ENCODE peak calls at places on chromosome 12, in nine cellular contexts. N, K, S, P, C, E, M, G and L are unnamed samples. For H3K4me1 and H3K36me3, the result is how much of the 10 kb centered on the place peaks cover.

GRCh38 chr12:52434760-52435530 is 774 bp upstream of the KRT75 start:
- DNase-seq in G (peak), M (no peak), P (no peak), N (no peak), K (no peak), S (no peak), C (no peak), E (peak), L (no peak)

GRCh38 chr12:112350593-112351592 is 31.3 kb downstream of the HECTD4 start:
- DNase-seq in C (no peak), N (no peak), S (peak), E (no peak), M (no peak), G (peak), P (no peak), K (no peak), L (no peak)

GRCh38 chr12:19527876-19528275 is 88.6 kb downstream of the AEBP2 start:
- DNase-seq in M (no peak), E (no peak), P (no peak), C (no peak), N (no peak), S (no peak), K (no peak), G (no peak), L (no peak)

GRCh38 chr12:41932470-41932991 is 212.1 kb downstream of the GXYLT1 start:
- DNase-seq in P (peak), C (peak), M (peak), N (peak), K (no peak), S (peak), E (peak), G (peak), L (no peak)

GRCh38 chr12:12714276-12715001 is 2.7 kb upstream of the CDKN1B start:
- DNase-seq in G (peak), E (peak), K (peak), M (peak), C (no peak), P (no peak), N (no peak), S (peak), L (peak)

GRCh38 chr12:21475552-21475951 is 25.9 kb downstream of the RECQL start:
- DNase-seq in P (no peak), K (no peak), C (no peak), S (no peak), G (no peak), M (peak), N (no peak), E (no peak), L (no peak)

GRCh38 chr12:63919758-63920157 is 75.3 kb downstream of the SRGAP1 start:
- DNase-seq in N (no peak), P (no peak), S (no peak), E (no peak), M (no peak), G (no peak), K (no peak), C (no peak), L (no peak)

GRCh38 chr12:4421590-4422031 is 24.0 kb downstream of the FGF6 start:
- DNase-seq in E (peak), P (no peak), G (peak), K (no peak), N (peak), S (peak), M (no peak), C (no peak), L (peak)

GRCh38 chr12:130281157-130281799 is 56.4 kb upstream of the PIWIL1 start:
- DNase-seq in N (no peak), E (peak), G (no peak), C (no peak), K (no peak), M (peak), S (peak), P (peak), L (peak)

GRCh38 chr12:91729543-91729942 is 416.1 kb downstream of the BTG1 start:
- DNase-seq in E (no peak), N (no peak), G (no peak), S (no peak), C (no peak), P (no peak), M (no peak), K (no peak), L (no peak)

GRCh38 chr12:46553911-46554310 is 181.3 kb upstream of the SLC38A2 start:
- DNase-seq in N (no peak), S (no peak), G (peak), P (no peak), C (no peak), E (no peak), M (no peak), K (no peak), L (no peak)

GRCh38 chr12:52224154-52224553 is 8.9 kb upstream of the KRT7 start:
- DNase-seq in C (no peak), S (no peak), G (no peak), E (no peak), K (no peak), N (no peak), M (no peak), P (no peak), L (no peak)

GRCh38 chr12:132270969-132271754 is 58.2 kb downstream of the GALNT9 start:
- DNase-seq in E (no peak), M (no peak), P (peak), N (no peak), G (no peak), S (no peak), C (no peak), K (no peak), L (no peak)

GRCh38 chr12:67457799-67458680 is 188.9 kb downstream of the CAND1 start:
- DNase-seq in P (no peak), M (no peak), S (no peak), K (no peak), E (no peak), G (no peak), C (no peak), N (peak), L (no peak)

GRCh38 chr12:54611715-54612116 is 23.0 kb downstream of the LACRT start:
- DNase-seq in K (no peak), S (no peak), C (no peak), N (no peak), M (no peak), E (peak), P (no peak), G (no peak), L (no peak)

GRCh38 chr12:39122562-39123204 is 217.3 kb upstream of the CPNE8 start:
- DNase-seq in G (no peak), C (no peak), K (no peak), M (no peak), N (no peak), S (no peak), P (no peak), E (peak), L (no peak)

GRCh38 chr12:80157640-80158039 is 58.3 kb downstream of the OTOGL start:
- DNase-seq in S (no peak), P (no peak), E (no peak), K (no peak), G (peak), N (no peak), C (no peak), M (no peak), L (no peak)

GRCh38 chr12:72110814-72111615 is 161.2 kb upstream of the TRHDE start:
- DNase-seq in K (no peak), P (no peak), N (no peak), S (no peak), M (no peak), E (no peak), C (no peak), G (no peak), L (no peak)

GRCh38 chr12:65327207-65328076 is 49.0 kb downstream of the MSRB3 start:
- DNase-seq in M (no peak), S (no peak), N (peak), C (no peak), E (no peak), P (no peak), K (no peak), G (peak), L (no peak)

GRCh38 chr12:117098361-117099217 is 627 bp downstream of the TESC start:
- DNase-seq in C (no peak), S (no peak), E (peak), K (no peak), P (peak), N (no peak), G (no peak), M (peak), L (peak)

GRCh38 chr12:96861656-96862055 is 45.4 kb upstream of the NEDD1 start:
- DNase-seq in M (no peak), E (no peak), G (peak), P (no peak), C (no peak), K (no peak), N (no peak), S (no peak), L (no peak)

GRCh38 chr12:96862326-96862725 is 44.7 kb upstream of the NEDD1 start:
- DNase-seq in M (no peak), C (no peak), P (no peak), E (no peak), N (no peak), S (no peak), K (no peak), G (no peak), L (no peak)

DNA sequence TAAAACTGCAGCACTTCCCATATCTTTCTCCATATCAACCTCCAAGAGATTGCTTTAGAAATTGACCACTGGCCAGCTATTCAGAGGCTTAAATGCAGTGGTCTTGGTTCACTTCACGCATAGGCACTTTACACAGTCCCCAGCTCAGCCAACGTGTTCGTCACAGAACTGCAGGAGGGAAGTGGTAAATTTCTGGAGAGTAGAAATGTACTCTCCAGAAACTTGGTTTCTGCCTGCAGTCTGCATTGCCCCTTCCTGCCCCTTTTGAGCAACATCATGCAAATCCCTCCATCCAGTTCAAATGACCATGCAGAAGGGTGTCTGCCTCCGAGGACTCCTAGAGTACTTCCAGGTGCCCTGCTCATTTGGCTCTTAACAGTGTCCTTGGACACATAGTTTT is 42.7 kb upstream of the NEDD1 start:
- DNase-seq in K (no peak), S (no peak), E (no peak), N (no peak), C (no peak), G (no peak), P (no peak), M (no peak), L (no peak)
- H3K4me3 ChIP-seq in K (no peak), S (no peak), E (no peak), N (no peak), C (no peak), G (no peak), P (no peak), M (no peak), L (no peak)

DNA sequence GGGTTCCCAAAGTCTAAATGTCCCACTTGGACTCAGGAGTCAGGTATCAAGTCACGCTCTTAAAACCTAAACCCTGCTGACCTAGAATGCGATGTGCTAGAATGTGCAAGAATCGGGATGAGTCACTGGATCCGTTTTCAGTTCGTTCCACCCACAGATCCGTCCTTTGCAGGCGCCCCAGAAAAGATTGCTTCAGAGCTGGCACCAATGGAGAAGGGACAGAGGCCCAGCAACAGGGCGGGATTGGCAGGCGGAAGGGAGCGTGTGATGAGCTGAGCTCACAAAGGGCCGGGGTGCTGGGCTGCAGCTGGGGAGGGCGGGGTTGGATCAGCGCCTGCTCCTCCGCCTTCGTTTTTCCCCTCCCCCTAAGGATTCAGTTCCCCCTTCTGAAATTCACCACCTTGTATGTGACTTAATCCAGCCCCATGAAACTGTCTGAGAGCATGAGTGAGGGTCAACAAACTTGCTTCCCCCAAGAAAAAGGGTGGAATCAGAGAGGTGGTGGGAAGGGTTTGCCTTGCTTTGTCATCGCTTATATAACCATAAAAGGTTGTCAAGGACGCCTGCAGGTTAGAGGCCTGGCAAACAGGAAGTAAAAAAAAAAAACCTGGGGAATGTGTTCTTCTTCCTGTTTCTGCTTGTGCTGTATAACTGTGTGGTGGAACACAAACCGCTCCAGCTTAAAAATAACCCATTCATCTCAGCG is 2.8 kb upstream of the UBC start:
- DNase-seq in M (peak), N (peak), P (peak), K (peak), S (peak), E (peak), C (no peak), G (peak), L (peak)
- H3K4me1 ChIP-seq in M (under half), N (under half), P (half or more), K (half or more), S (under half), E (under half), C (half or more), G (under half), L (half or more)

GRCh38 chr12:2593045-2593444 is 201.7 kb upstream of the FKBP4 start:
- DNase-seq in P (no peak), E (no peak), M (no peak), C (no peak), S (no peak), N (no peak), K (no peak), G (no peak), L (no peak)
- H3K36me3 ChIP-seq in P (under half), E (under half), M (under half), C (under half), S (under half), N (half or more), K (under half), G (under half), L (under half)

GRCh38 chr12:6183689-6184441 is 16.3 kb upstream of the CD9 start:
- DNase-seq in S (no peak), M (peak), K (no peak), G (peak), P (no peak), C (no peak), E (peak), N (no peak), L (no peak)
- H3K4me3 ChIP-seq in S (no peak), M (no peak), K (no peak), G (no peak), P (no peak), C (no peak), E (no peak), N (no peak), L (no peak)

GRCh38 chr12:104514127-104514810 is 57.5 kb downstream of the CHST11 start:
- DNase-seq in K (no peak), M (no peak), S (no peak), N (no peak), G (no peak), P (no peak), C (no peak), E (no peak), L (no peak)
- H3K4me1 ChIP-seq in K (under half), M (under half), S (under half), N (under half), G (under half), P (half or more), C (under half), E (under half), L (under half)

GRCh38 chr12:121159467-121160307 is 27.0 kb downstream of the P2RX7 start:
- DNase-seq in C (no peak), S (no peak), M (no peak), N (no peak), E (no peak), G (no peak), P (no peak), K (no peak), L (no peak)

GRCh38 chr12:121166356-121166755 is 33.7 kb downstream of the P2RX7 start:
- DNase-seq in M (no peak), C (no peak), K (no peak), P (no peak), N (no peak), G (peak), S (no peak), E (no peak), L (no peak)

GRCh38 chr12:121165316-121165715 is 32.6 kb downstream of the P2RX7 start:
- DNase-seq in S (no peak), P (no peak), E (no peak), M (peak), C (no peak), N (no peak), K (no peak), G (peak), L (no peak)

GRCh38 chr12:121162985-121163384 is 30.3 kb downstream of the P2RX7 start:
- DNase-seq in K (no peak), E (no peak), P (no peak), M (no peak), C (no peak), N (no peak), G (no peak), S (no peak), L (no peak)

DNA sequence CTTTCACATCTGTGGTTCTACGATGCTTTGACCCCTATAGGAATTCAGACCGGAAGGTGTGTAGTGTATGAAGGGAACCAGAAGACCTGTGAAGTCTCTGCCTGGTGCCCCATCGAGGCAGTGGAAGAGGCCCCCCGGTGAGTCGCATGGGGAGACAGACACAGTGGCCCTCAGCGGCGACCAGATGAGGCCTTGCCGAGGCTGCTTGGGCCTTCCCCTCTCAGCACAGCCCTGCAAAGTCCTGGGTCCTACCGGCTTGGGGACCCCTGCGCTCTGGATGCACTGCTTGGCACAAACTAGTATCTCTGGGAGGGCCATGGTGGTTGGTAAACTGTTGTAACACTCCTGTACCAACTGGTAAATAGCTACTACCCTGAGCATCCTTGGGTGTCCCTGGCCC is 29.7 kb downstream of the P2RX7 start:
- DNase-seq in P (no peak), S (no peak), K (no peak), N (no peak), C (no peak), M (no peak), E (no peak), G (no peak), L (no peak)
- H3K36me3 ChIP-seq in P (under half), S (under half), K (under half), N (half or more), C (under half), M (under half), E (under half), G (under half), L (under half)

DNA sequence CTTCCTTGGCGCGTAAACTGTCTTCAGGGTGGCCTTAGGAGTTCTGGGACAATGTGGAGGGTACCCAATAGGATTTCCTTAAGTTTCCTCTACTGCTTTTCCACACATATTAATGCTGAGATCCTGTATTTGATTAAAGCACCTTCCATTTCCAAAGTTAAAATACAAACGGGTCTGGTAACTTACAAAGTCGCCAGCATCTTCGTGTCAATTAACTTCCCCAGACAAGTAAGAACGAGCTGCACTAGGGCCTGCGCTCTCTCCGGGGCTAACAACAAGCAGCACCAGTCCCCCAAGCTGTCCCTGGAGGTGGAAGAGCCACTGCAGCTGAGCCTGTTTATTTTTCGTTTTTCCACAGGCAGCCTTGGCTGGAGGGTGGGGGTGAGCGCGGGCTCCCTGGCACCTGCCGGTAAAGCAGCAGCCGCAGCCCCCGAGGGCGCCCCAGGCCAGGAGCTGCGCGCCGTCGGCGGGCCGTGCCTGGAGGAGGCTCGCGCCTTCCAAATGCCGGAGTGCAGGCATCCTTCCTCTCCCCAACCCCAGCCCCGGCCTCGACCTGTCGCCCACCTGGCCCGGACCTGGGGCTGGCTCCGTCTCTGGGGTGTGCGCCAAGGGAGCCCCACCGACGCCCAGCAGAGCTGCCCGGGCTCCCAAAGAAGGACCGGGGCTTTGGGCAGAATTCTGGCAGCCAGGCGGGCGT is 130.7 kb downstream of the NDUFA12 start:
- DNase-seq in M (peak), C (no peak), P (peak), N (no peak), G (no peak), E (peak), S (no peak), K (no peak), L (no peak)
- H3K4me3 ChIP-seq in M (no peak), C (peak), P (peak), N (peak), G (peak), E (no peak), S (no peak), K (no peak), L (no peak)

GRCh38 chr12:27280412-27280811 is 36.3 kb downstream of the STK38L start:
- DNase-seq in E (no peak), P (no peak), K (no peak), S (no peak), M (no peak), G (no peak), C (no peak), N (no peak), L (no peak)
- H3K4me1 ChIP-seq in E (under half), P (under half), K (under half), S (under half), M (half or more), G (under half), C (half or more), N (under half), L (under half)

GRCh38 chr12:105206686-105207374 is 29.1 kb downstream of the APPL2 start:
- DNase-seq in K (no peak), P (no peak), M (no peak), N (no peak), S (no peak), G (no peak), E (no peak), C (no peak), L (no peak)
- H3K36me3 ChIP-seq in K (half or more), P (under half), M (under half), N (half or more), S (under half), G (under half), E (under half), C (under half), L (half or more)

DNA sequence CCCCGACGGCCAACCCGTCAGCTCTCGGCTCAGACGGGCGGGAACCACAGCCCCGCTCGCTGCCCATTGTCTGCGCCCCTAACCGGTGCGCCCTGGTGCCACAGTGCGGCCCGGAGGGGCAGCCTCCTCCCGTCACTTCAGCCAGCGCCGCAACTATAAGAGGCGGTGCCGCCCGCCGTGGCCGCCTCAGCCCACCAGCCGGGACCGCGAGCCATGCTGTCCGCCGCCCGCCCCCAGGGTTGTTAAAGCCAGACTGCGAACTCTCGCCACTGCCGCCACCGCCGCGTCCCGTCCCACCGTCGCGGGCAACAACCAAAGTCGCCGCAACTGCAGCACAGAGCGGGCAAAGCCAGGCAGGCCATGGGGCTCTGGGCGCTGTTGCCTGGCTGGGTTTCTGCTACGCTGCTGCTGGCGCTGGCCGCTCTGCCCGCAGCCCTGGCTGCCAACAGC is at the start of gene WNT1:
- DNase-seq in G (no peak), S (peak), P (peak), E (no peak), K (no peak), N (no peak), C (no peak), M (peak), L (no peak)
- H3K4me3 ChIP-seq in G (peak), S (no peak), P (peak), E (peak), K (peak), N (peak), C (peak), M (no peak), L (peak)